ENCODE peak calls at places on chromosome 15, in eight cellular contexts. X is PC-9; E is HepG2; J is heart left ventricle; G is CD8-positive, alpha-beta T cell; L is mesenchymal stem cell; B is AG04450; Y is heart right ventricle. P is an unnamed sample.
A peak's percentile ranks its signal among the peaks of the same experiment; 100 is the strongest.

GRCh38 chr15:32983679-32984078 is 210.8 kb downstream of the FMN1 start:
- DNase-seq in J (no peak), B (no peak), X (no peak), Y (no peak), E (no peak), L (no peak), G (no peak), P (no peak)

GRCh38 chr15:59999064-59999377 is 5.1 kb upstream of the FOXB1 start:
- DNase-seq in Y (no peak), B (no peak), E (no peak), G (no peak), L (no peak), X (no peak), J (no peak), P (no peak)

GRCh38 chr15:84992157-84992940 is 10.7 kb downstream of the PDE8A start:
- DNase-seq in Y (no peak), L (peak; percentile 87), J (no peak), X (peak; percentile 92), B (peak; percentile 21), G (peak; percentile 22), E (peak; percentile 49), P (no peak)

GRCh38 chr15:88257311-88257901 is 867 bp upstream of the NTRK3 start:
- DNase-seq in Y (no peak), J (no peak), X (no peak), L (peak; percentile 9), G (no peak), B (no peak), E (no peak), P (peak; percentile 77)

GRCh38 chr15:61382927-61383326 is 153.8 kb upstream of the RORA start:
- DNase-seq in Y (no peak), X (no peak), E (no peak), L (peak; percentile 0), B (no peak), G (no peak), J (no peak), P (no peak)

GRCh38 chr15:56838085-56838484 is 80.4 kb upstream of the TCF12 start:
- DNase-seq in L (no peak), G (no peak), Y (no peak), B (no peak), X (no peak), E (no peak), J (no peak), P (no peak)

GRCh38 chr15:79329186-79329611 is 18.3 kb downstream of the TMED3 start:
- DNase-seq in J (no peak), B (peak; percentile 11), G (no peak), X (peak; percentile 68), Y (no peak), L (peak; percentile 85), E (peak; percentile 37), P (no peak)

GRCh38 chr15:68672781-68673205 is 94.0 kb downstream of the CORO2B start:
- DNase-seq in L (no peak), G (no peak), J (no peak), X (no peak), Y (no peak), B (no peak), E (no peak), P (no peak)

GRCh38 chr15:77402740-77403379 is 17.0 kb downstream of the PEAK1 start:
- DNase-seq in J (no peak), L (peak; percentile 66), G (no peak), E (no peak), Y (no peak), X (no peak), B (peak; percentile 64), P (no peak)

GRCh38 chr15:78072080-78072892 is 5.2 kb downstream of the TBC1D2B start:
- DNase-seq in B (no peak), G (peak; percentile 62), X (no peak), Y (no peak), E (peak; percentile 56), L (peak; percentile 94), J (peak; percentile 43), P (peak; percentile 40)

GRCh38 chr15:69535101-69535638 is 82.6 kb downstream of the RPLP1 start:
- DNase-seq in E (no peak), J (no peak), X (no peak), G (no peak), Y (no peak), L (peak; percentile 16), B (peak; percentile 13), P (no peak)

GRCh38 chr15:64686130-64686735 is 89.2 kb downstream of the RBPMS2 start:
- DNase-seq in Y (peak; percentile 62), B (no peak), L (peak; percentile 72), E (peak; percentile 45), G (no peak), X (no peak), J (no peak), P (peak; percentile 29)

GRCh38 chr15:73467758-73468157 is 24.8 kb downstream of the REC114 start:
- DNase-seq in E (no peak), L (no peak), J (no peak), G (no peak), X (no peak), Y (no peak), B (no peak), P (no peak)

GRCh38 chr15:78909791-78910228 is 35.0 kb downstream of the CTSH start:
- DNase-seq in J (no peak), G (no peak), E (peak; percentile 42), Y (peak; percentile 38), B (no peak), X (no peak), L (peak; percentile 64), P (peak; percentile 52)

GRCh38 chr15:27850961-27851636 is 248.0 kb downstream of the OCA2 start:
- DNase-seq in G (no peak), Y (no peak), X (no peak), E (no peak), J (no peak), L (no peak), B (no peak), P (no peak)

GRCh38 chr15:27850050-27850449 is 249.1 kb downstream of the OCA2 start:
- DNase-seq in J (no peak), Y (no peak), X (no peak), B (no peak), G (no peak), E (no peak), L (no peak), P (no peak)

GRCh38 chr15:27853624-27854455 is 245.3 kb downstream of the OCA2 start:
- DNase-seq in G (no peak), B (no peak), E (no peak), L (no peak), J (no peak), Y (no peak), X (no peak), P (no peak)

GRCh38 chr15:27854601-27855000 is 244.5 kb downstream of the OCA2 start:
- DNase-seq in B (no peak), Y (no peak), E (no peak), J (no peak), G (no peak), X (no peak), L (no peak), P (no peak)

GRCh38 chr15:27851811-27852210 is 247.3 kb downstream of the OCA2 start:
- DNase-seq in E (no peak), B (no peak), L (no peak), J (no peak), G (no peak), X (no peak), Y (no peak), P (no peak)
- H3K27ac ChIP-seq in E (no peak overlapping the region), B (no peak overlapping the region), L (no peak overlapping the region), J (no peak overlapping the region), G (no peak overlapping the region), X (no peak overlapping the region), Y (no peak overlapping the region), P (no peak overlapping the region)

DNA sequence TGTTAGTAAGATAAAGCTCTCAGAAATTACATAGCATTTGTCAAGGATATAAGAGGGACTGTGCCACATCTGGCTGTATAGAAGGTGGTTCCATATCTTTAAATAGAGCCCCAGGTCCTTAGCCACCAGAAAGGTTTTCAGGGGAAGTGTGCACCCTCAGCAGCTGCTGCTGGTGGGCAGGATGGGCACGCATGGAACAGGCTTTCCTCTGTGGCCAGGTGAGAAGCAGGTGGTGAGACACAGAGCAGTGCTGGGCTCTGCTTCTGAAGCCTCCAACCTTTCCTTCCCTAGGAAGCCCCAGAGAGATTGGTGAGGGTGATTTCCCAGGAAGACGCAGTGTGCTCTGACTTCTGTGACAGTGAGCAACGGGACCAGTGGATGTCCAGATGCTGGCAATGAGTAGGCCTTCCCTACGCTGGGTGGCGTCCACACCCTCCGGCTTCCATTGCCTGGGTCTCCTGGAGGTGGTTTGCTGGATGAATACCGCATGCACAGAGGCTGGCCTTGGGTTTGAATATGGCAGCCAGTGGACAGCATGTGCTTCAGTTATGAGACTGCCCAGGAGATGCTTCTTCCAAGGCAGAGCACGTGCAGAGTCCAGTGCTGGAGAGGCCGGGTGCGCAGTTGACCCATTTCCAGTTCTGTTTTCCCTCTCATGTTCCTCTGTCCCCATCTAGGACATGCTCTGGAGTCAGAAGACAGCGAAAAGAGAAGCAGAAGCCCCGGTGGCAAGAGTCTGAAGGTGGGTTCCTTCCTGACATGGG is 52.7 kb upstream of the POLG start:
- DNase-seq in J (no peak), Y (no peak), B (no peak), L (no peak), X (no peak), G (no peak), E (no peak), P (no peak)
- H3K27ac ChIP-seq in J (no peak overlapping the region), Y (no peak overlapping the region), B (no peak overlapping the region), L (no peak overlapping the region), X (no peak overlapping the region), G (no peak overlapping the region), E (no peak overlapping the region), P (no peak overlapping the region)

GRCh38 chr15:38696120-38696727 is 131.6 kb upstream of the RASGRP1 start:
- DNase-seq in Y (no peak), E (no peak), L (peak; percentile 49), X (no peak), B (no peak), J (no peak), G (peak; percentile 78), P (no peak)
- H3K27ac ChIP-seq in Y (peak overlapping the region; percentile 66), E (no peak overlapping the region), L (no peak overlapping the region), X (no peak overlapping the region), B (no peak overlapping the region), J (no peak overlapping the region), G (no peak overlapping the region), P (no peak overlapping the region)

GRCh38 chr15:92820233-92821021 is 79.7 kb upstream of the CHD2 start:
- DNase-seq in G (peak; percentile 86), X (peak; percentile 96), E (peak; percentile 84), L (peak; percentile 92), J (peak; percentile 94), B (peak; percentile 58), Y (peak; percentile 93), P (peak; percentile 93)

GRCh38 chr15:92818658-92819311 is 81.3 kb upstream of the CHD2 start:
- DNase-seq in Y (no peak), J (no peak), E (no peak), G (no peak), L (no peak), X (no peak), B (no peak), P (no peak)

GRCh38 chr15:92813440-92813839 is 86.7 kb upstream of the CHD2 start:
- DNase-seq in Y (no peak), G (peak; percentile 33), B (no peak), J (no peak), L (no peak), E (no peak), X (no peak), P (no peak)

GRCh38 chr15:92819312-92820232 is 80.6 kb upstream of the CHD2 start:
- DNase-seq in X (no peak), L (peak; percentile 32), B (no peak), Y (no peak), G (no peak), J (no peak), E (no peak), P (no peak)

GRCh38 chr15:92817339-92817886 is 82.7 kb upstream of the CHD2 start:
- DNase-seq in B (no peak), L (no peak), Y (no peak), X (no peak), J (no peak), G (no peak), E (no peak), P (no peak)
- H3K27ac ChIP-seq in B (no peak overlapping the region), L (no peak overlapping the region), Y (peak overlapping the region; percentile 54), X (peak overlapping the region; percentile 96), J (no peak overlapping the region), G (no peak overlapping the region), E (peak overlapping the region; percentile 57), P (peak overlapping the region; percentile 42)